ENCODE peak calls at places on chromosomes 7 and 10, in eight cellular contexts. N, J, G, Q, R, K, T and E are unnamed samples.

GRCh38 chr7:126488043-126488442 is 764.7 kb downstream of the GRM8 start:
- DNase-seq in T (no peak), R (no peak), K (no peak), Q (no peak), G (no peak), J (no peak), N (no peak), E (no peak)

GRCh38 chr7:76330673-76331072 is 28.1 kb downstream of the YWHAG start:
- DNase-seq in Q (no peak), N (no peak), G (no peak), J (no peak), T (no peak), K (no peak), R (no peak), E (no peak)

GRCh38 chr7:146864644-146865043 is 748.0 kb downstream of the CNTNAP2 start:
- DNase-seq in G (no peak), R (no peak), Q (peak; percentile 18), K (no peak), J (no peak), T (no peak), N (no peak), E (no peak)

GRCh38 chr10:85043207-85043606 is 714.8 kb downstream of the CCSER2 start:
- DNase-seq in Q (peak; percentile 66), K (no peak), N (no peak), T (no peak), G (peak; percentile 6), J (no peak), R (no peak), E (no peak)

GRCh38 chr10:83432296-83433045 is 706.8 kb upstream of the GHITM start:
- DNase-seq in N (no peak), J (no peak), G (no peak), R (no peak), T (no peak), K (no peak), Q (no peak), E (no peak)

GRCh38 chr10:3808689-3809199 is 23.7 kb upstream of the KLF6 start:
- DNase-seq in R (peak; percentile 15), G (no peak), N (no peak), K (no peak), J (no peak), T (no peak), Q (no peak), E (no peak)

GRCh38 chr10:108597657-108598319 is 1325.5 kb downstream of the XPNPEP1 start:
- DNase-seq in J (no peak), G (no peak), K (no peak), R (no peak), N (no peak), T (no peak), Q (no peak), E (no peak)

GRCh38 chr7:101436857-101437576 is 74.3 kb downstream of the COL26A1 start:
- DNase-seq in T (no peak), R (peak; percentile 73), N (no peak), Q (no peak), G (peak; percentile 69), K (no peak), J (no peak), E (no peak)

GRCh38 chr7:28192786-28193581 is 12.4 kb upstream of the JAZF1 start:
- DNase-seq in T (no peak), R (no peak), J (no peak), N (no peak), Q (no peak), G (no peak), K (no peak), E (no peak)

GRCh38 chr10:93456480-93456879 is 25.7 kb downstream of the MYOF start:
- DNase-seq in G (no peak), R (no peak), Q (no peak), N (no peak), J (no peak), K (no peak), T (no peak), E (no peak)

GRCh38 chr7:100102950-100103840 is 1.8 kb downstream of the AP4M1 start:
- DNase-seq in G (no peak), T (no peak), Q (no peak), K (no peak), N (no peak), R (peak; percentile 79), J (no peak), E (no peak)

GRCh38 chr10:123522702-123523312 is 143.3 kb upstream of the GPR26 start:
- DNase-seq in R (no peak), G (no peak), J (no peak), N (no peak), T (no peak), K (no peak), Q (no peak), E (no peak)

GRCh38 chr7:107180378-107180777 is 11.6 kb downstream of the HBP1 start:
- DNase-seq in K (no peak), J (peak; percentile 43), G (no peak), R (peak; percentile 86), N (no peak), Q (no peak), T (peak; percentile 60), E (no peak)

GRCh38 chr7:20574784-20575757 is 40.4 kb upstream of the ABCB5 start:
- DNase-seq in T (no peak), N (no peak), J (no peak), R (no peak), K (no peak), G (no peak), Q (no peak), E (no peak)

GRCh38 chr7:127628445-127628844 is 10.5 kb upstream of the PAX4 start:
- DNase-seq in Q (no peak), K (no peak), G (peak; percentile 16), R (no peak), N (no peak), T (no peak), J (no peak), E (no peak)

GRCh38 chr7:154409703-154410311 is 357.6 kb downstream of the DPP6 start:
- DNase-seq in G (peak; percentile 68), T (no peak), Q (no peak), K (no peak), J (no peak), R (peak; percentile 16), N (no peak), E (no peak)

GRCh38 chr10:101385866-101386658 is 32.1 kb downstream of the BTRC start:
- DNase-seq in K (no peak), G (no peak), Q (no peak), N (no peak), T (no peak), R (no peak), J (no peak), E (no peak)